ENCODE peak calls at places on chromosome 22, in eight cellular contexts. R, T, V, O, E, H, P and M are unnamed samples.

GRCh38 chr22:24513706-24514240 is 18.6 kb downstream of the UPB1 start:
- DNase-seq in R (no peak), T (no peak), V (no peak), O (no peak), E (no peak), H (no peak), P (no peak), M (no peak)

GRCh38 chr22:45129703-45130524 is 33.8 kb upstream of the NUP50 start:
- DNase-seq in R (no peak), T (no peak), V (no peak), O (no peak), E (no peak), H (no peak), P (no peak), M (no peak)

GRCh38 chr22:44486538-44486937 is 11.5 kb downstream of the RTL6 start:
- DNase-seq in R (peak; percentile 39), T (no peak), V (no peak), O (no peak), E (no peak), H (no peak), P (peak; percentile 16), M (no peak)

GRCh38 chr22:26398741-26399153 is 30.3 kb upstream of the ASPHD2 start:
- DNase-seq in R (peak; percentile 73), T (no peak), V (no peak), O (peak; percentile 38), E (peak; percentile 70), H (no peak), P (peak; percentile 64), M (peak; percentile 91)

GRCh38 chr22:23580586-23581251 is 629 bp upstream of the IGLL1 start:
- DNase-seq in R (no peak), T (no peak), V (no peak), O (no peak), E (no peak), H (no peak), P (no peak), M (no peak)

GRCh38 chr22:31039393-31039792 is 41.7 kb upstream of the SMTN start:
- DNase-seq in R (no peak), T (no peak), V (no peak), O (no peak), E (no peak), H (no peak), P (peak; percentile 92), M (peak; percentile 56)

GRCh38 chr22:22593964-22594656 is 35.0 kb upstream of the PRAME start:
- DNase-seq in R (peak; percentile 39), T (no peak), V (peak; percentile 35), O (no peak), E (peak; percentile 62), H (peak; percentile 11), P (peak; percentile 51), M (peak; percentile 19)

GRCh38 chr22:49753276-49753884 is 74.3 kb downstream of the BRD1 start:
- DNase-seq in R (no peak), T (no peak), V (no peak), O (no peak), E (no peak), H (no peak), P (no peak), M (no peak)

GRCh38 chr22:18076060-18076497 is 1.7 kb upstream of the PEX26 start:
- DNase-seq in R (peak; percentile 78), T (no peak), V (peak; percentile 52), O (peak; percentile 63), E (peak; percentile 88), H (peak; percentile 66), P (peak; percentile 93), M (peak; percentile 88)

GRCh38 chr22:31561238-31561887 is 65.0 kb downstream of the SFI1 start:
- DNase-seq in R (peak; percentile 78), T (peak; percentile 15), V (peak; percentile 75), O (peak; percentile 46), E (peak; percentile 82), H (no peak), P (peak; percentile 90), M (peak; percentile 58)

GRCh38 chr22:46545041-46545796 is 7.8 kb upstream of the CELSR1 start:
- DNase-seq in R (no peak), T (no peak), V (no peak), O (no peak), E (peak; percentile 61), H (no peak), P (no peak), M (no peak)

GRCh38 chr22:41833369-41834004 is 582 bp downstream of the SREBF2 start:
- DNase-seq in R (no peak), T (peak; percentile 22), V (no peak), O (no peak), E (peak; percentile 45), H (no peak), P (peak; percentile 45), M (no peak)

GRCh38 chr22:20249797-20250354 is 18.2 kb downstream of the RTN4R start:
- DNase-seq in R (no peak), T (no peak), V (no peak), O (peak; percentile 39), E (no peak), H (no peak), P (peak; percentile 18), M (no peak)

GRCh38 chr22:50530857-50531545 is 1.2 kb upstream of the TYMP start:
- DNase-seq in R (peak; percentile 60), T (peak; percentile 68), V (no peak), O (no peak), E (peak; percentile 78), H (no peak), P (peak; percentile 93), M (peak; percentile 77)

GRCh38 chr22:17788528-17789378 is 14.5 kb upstream of the BID start:
- DNase-seq in R (no peak), T (no peak), V (no peak), O (no peak), E (no peak), H (no peak), P (no peak), M (no peak)

GRCh38 chr22:29308791-29309262 is 2.4 kb downstream of the GAS2L1 start:
- DNase-seq in R (peak; percentile 73), T (no peak), V (no peak), O (no peak), E (peak; percentile 85), H (no peak), P (peak; percentile 44), M (no peak)

GRCh38 chr22:27754247-27754887 is 47.2 kb downstream of the MN1 start:
- DNase-seq in R (no peak), T (no peak), V (no peak), O (no peak), E (no peak), H (no peak), P (no peak), M (no peak)